ENCODE peak calls at places on chromosomes 11 and 22, in four cellular contexts. N is lung; W is activated CD4-positive, alpha-beta T cell treated with anti-CD3 and anti-CD28 coated beads, Interleukin-2, amount 50 U/mL, for 1 hour; G is H4. F is an unnamed sample.

GRCh38 chr22:23527971-23528740 is 51.9 kb downstream of the IGLL1 start:
- DNase-seq in W (no peak), G (no peak), N (no peak), F (no peak)

GRCh38 chr11:75858613-75859012 is 43.6 kb downstream of the UVRAG start:
- DNase-seq in W (no peak), G (no peak), N (peak; percentile 35), F (no peak)

GRCh38 chr22:32204856-32205722 is at the start of gene RFPL2:
- DNase-seq in W (no peak), N (no peak), G (peak; percentile 55), F (no peak)

GRCh38 chr11:61549662-61550568 is 31.0 kb downstream of the SYT7 start:
- DNase-seq in N (no peak), G (no peak), W (no peak), F (no peak)

GRCh38 chr11:833849-834311 is 1.1 kb downstream of the CD151 start:
- DNase-seq in G (no peak), W (no peak), N (no peak), F (no peak)

GRCh38 chr11:119671048-119671447 is 58.0 kb downstream of the NECTIN1 start:
- DNase-seq in N (peak; percentile 41), G (no peak), W (no peak), F (no peak)

GRCh38 chr11:1086171-1087102 is 11.8 kb downstream of the MUC2 start:
- DNase-seq in W (no peak), G (no peak), N (no peak), F (no peak)

GRCh38 chr22:49532831-49533802 is 294.6 kb downstream of the BRD1 start:
- DNase-seq in W (no peak), G (no peak), N (no peak), F (no peak)

GRCh38 chr11:62880231-62880802 is 379 bp upstream of the SLC3A2 start:
- DNase-seq in G (no peak), N (peak; percentile 70), W (peak; percentile 11), F (peak; percentile 90)

GRCh38 chr11:120558754-120559431 is 47.3 kb downstream of the GRIK4 start:
- DNase-seq in W (no peak), G (no peak), N (no peak), F (no peak)

GRCh38 chr11:30016588-30017363 is at the start of gene KCNA4:
- DNase-seq in N (no peak), W (no peak), G (peak; percentile 27), F (no peak)

GRCh38 chr11:110295487-110296225 is 758 bp downstream of the RDX start:
- DNase-seq in G (peak; percentile 21), N (peak; percentile 42), W (peak; percentile 41), F (peak; percentile 34)

GRCh38 chr11:58301576-58301975 is 33.5 kb upstream of the OR10W1 start:
- DNase-seq in N (no peak), W (no peak), G (no peak), F (no peak)

GRCh38 chr11:75655619-75656018 is 13.2 kb downstream of the MAP6 start:
- DNase-seq in G (no peak), W (no peak), N (no peak), F (no peak)